ENCODE peak calls at places on chromosome 16, in five cellular contexts. P, Q, S, J and C are unnamed samples.

GRCh38 chr16:56701534-56701933 is 19.3 kb downstream of the MT1X start:
- DNase-seq in Q (no peak), S (no peak), P (no peak), J (no peak), C (no peak)

GRCh38 chr16:80125677-80126076 is 415.1 kb upstream of the DYNLRB2 start:
- DNase-seq in P (no peak), S (no peak), J (no peak), Q (no peak), C (no peak)

GRCh38 chr16:30006095-30006473 is 4.7 kb downstream of the DOC2A start:
- DNase-seq in Q (no peak), P (no peak), J (no peak), S (no peak), C (no peak)

GRCh38 chr16:85752511-85753420 is 1.9 kb upstream of the C16orf74 start:
- DNase-seq in S (no peak), Q (peak), J (no peak), P (peak), C (no peak)

GRCh38 chr16:65523258-65523950 is 401.5 kb upstream of the CDH11 start:
- DNase-seq in J (no peak), P (no peak), S (no peak), Q (no peak), C (no peak)

GRCh38 chr16:50573279-50573678 is 25.1 kb downstream of the NKD1 start:
- DNase-seq in J (no peak), Q (no peak), S (no peak), P (no peak), C (no peak)

GRCh38 chr16:85172465-85173071 is 60.3 kb upstream of the CIBAR2 start:
- DNase-seq in Q (peak), J (no peak), S (no peak), P (no peak), C (no peak)

GRCh38 chr16:69924777-69925191 is 26.4 kb upstream of the CLEC18A start:
- DNase-seq in S (no peak), Q (no peak), J (peak), P (peak), C (no peak)

GRCh38 chr16:4393243-4393606 is 21.6 kb downstream of the VASN start:
- DNase-seq in P (no peak), Q (no peak), J (peak), S (no peak), C (no peak)

GRCh38 chr16:63998-64913 is 8.2 kb downstream of the RHBDF1 start:
- DNase-seq in S (no peak), Q (no peak), P (no peak), J (no peak), C (no peak)

GRCh38 chr16:24297375-24297774 is 41.2 kb downstream of the CACNG3 start:
- DNase-seq in J (no peak), S (no peak), P (no peak), Q (no peak), C (no peak)

GRCh38 chr16:3490911-3491629 is 4.2 kb downstream of the C16orf90 start:
- DNase-seq in S (no peak), J (no peak), Q (peak), P (no peak), C (no peak)

GRCh38 chr16:67613808-67614207 is 31.1 kb upstream of the CARMIL2 start:
- DNase-seq in P (peak), S (no peak), J (no peak), Q (no peak), C (no peak)

GRCh38 chr16:85169333-85170065 is 57.2 kb upstream of the CIBAR2 start:
- DNase-seq in Q (no peak), J (no peak), P (no peak), S (no peak), C (no peak)

GRCh38 chr16:22318690-22319358 is 21.6 kb downstream of the POLR3E start:
- DNase-seq in S (peak), Q (no peak), J (no peak), P (peak), C (peak)

GRCh38 chr16:87924041-87924851 is 12.1 kb downstream of the CA5A start:
- DNase-seq in S (no peak), P (no peak), J (no peak), Q (peak), C (no peak)

GRCh38 chr16:86768231-86768791 is 190.0 kb downstream of the FOXL1 start:
- DNase-seq in S (no peak), P (no peak), Q (no peak), J (no peak), C (no peak)

GRCh38 chr16:23500866-23501234 is 9.4 kb downstream of the GGA2 start:
- DNase-seq in S (no peak), J (no peak), P (no peak), Q (no peak), C (no peak)

GRCh38 chr16:30010817-30011504 is at the start of gene DOC2A:
- DNase-seq in S (no peak), P (no peak), J (no peak), Q (peak), C (no peak)

GRCh38 chr16:11989238-11990160 is 13.0 kb downstream of the SNX29 start:
- DNase-seq in P (no peak), S (no peak), Q (no peak), J (no peak), C (no peak)

GRCh38 chr16:68406458-68407041 is 41.8 kb downstream of the SMPD3 start:
- DNase-seq in S (no peak), Q (no peak), P (peak), J (no peak), C (no peak)

GRCh38 chr16:19810817-19811731 is 73.6 kb downstream of the GPRC5B start:
- DNase-seq in P (peak), J (no peak), Q (no peak), S (no peak), C (no peak)